ENCODE peak calls at places on chromosomes 5 and 9, in six cellular contexts. R is kidney tubule cell; P is stimulated activated naive B cell treated with anti-CD40 and anti-IgM and Interleukin-4, amounts not matched to agents 10 μg/mL and 1 μg/mL and 100 μg/mL, for 72 hours; U is effector memory CD4-positive, alpha-beta T cell; B is HT-29; G is CD8-positive, alpha-beta T cell. Z is an unnamed sample.

GRCh38 chr9:33167949-33168535 is 906 bp upstream of the B4GALT1 start:
- DNase-seq in R (no peak), P (no peak), U (no peak), B (peak; percentile 5), G (no peak), Z (no peak)

GRCh38 chr5:113147088-113147487 is 170.5 kb downstream of the DCP2 start:
- DNase-seq in R (peak; percentile 12), P (no peak), U (no peak), B (no peak), G (no peak), Z (no peak)

GRCh38 chr9:30410273-30410672 is 1974.2 kb upstream of the ACO1 start:
- DNase-seq in R (no peak), P (no peak), U (no peak), B (no peak), G (no peak), Z (no peak)

GRCh38 chr5:179801304-179802206 is 5.1 kb downstream of the MGAT4B start:
- DNase-seq in R (peak; percentile 58), P (peak; percentile 72), U (peak; percentile 66), B (no peak), G (peak; percentile 80), Z (no peak)

GRCh38 chr5:33206962-33207506 is 233.7 kb upstream of the TARS1 start:
- DNase-seq in R (no peak), P (no peak), U (no peak), B (no peak), G (no peak), Z (no peak)

GRCh38 chr5:40385544-40385943 is 294.2 kb upstream of the PTGER4 start:
- DNase-seq in R (peak; percentile 96), P (no peak), U (no peak), B (no peak), G (no peak), Z (no peak)

GRCh38 chr5:177378884-177379883 is 5.0 kb upstream of the SLC34A1 start:
- DNase-seq in R (peak; percentile 93), P (no peak), U (no peak), B (peak; percentile 74), G (no peak), Z (no peak)

GRCh38 chr5:171783051-171783450 is 2.6 kb upstream of the SMIM23 start:
- DNase-seq in R (no peak), P (no peak), U (no peak), B (no peak), G (no peak), Z (no peak)

GRCh38 chr9:110590816-110591215 is 11.3 kb upstream of the SVEP1 start:
- DNase-seq in R (no peak), P (no peak), U (no peak), B (no peak), G (no peak), Z (no peak)

GRCh38 chr9:37719526-37719925 is 34.1 kb upstream of the TRMT10B start:
- DNase-seq in R (no peak), P (no peak), U (no peak), B (no peak), G (no peak), Z (no peak)

GRCh38 chr5:11909471-11909870 is 5.2 kb upstream of the CTNND2 start:
- DNase-seq in R (no peak), P (no peak), U (no peak), B (no peak), G (no peak), Z (no peak)

GRCh38 chr5:81855576-81855975 is 104.7 kb upstream of the SSBP2 start:
- DNase-seq in R (no peak), P (no peak), U (no peak), B (no peak), G (no peak), Z (no peak)

GRCh38 chr9:26175264-26175663 is 497.0 kb upstream of the TUSC1 start:
- DNase-seq in R (no peak), P (no peak), U (no peak), B (no peak), G (no peak), Z (no peak)

GRCh38 chr9:80556631-80557030 is 984.9 kb downstream of the TLE4 start:
- DNase-seq in R (no peak), P (no peak), U (no peak), B (no peak), G (no peak), Z (no peak)

GRCh38 chr5:146213210-146213838 is 9.9 kb downstream of the RBM27 start:
- DNase-seq in R (peak; percentile 23), P (no peak), U (no peak), B (peak; percentile 54), G (no peak), Z (peak; percentile 85)

GRCh38 chr5:143376911-143377838 is 26.3 kb downstream of the NR3C1 start:
- DNase-seq in R (peak; percentile 85), P (no peak), U (no peak), B (no peak), G (no peak), Z (no peak)

GRCh38 chr9:109497193-109498165 is 628 bp downstream of the PTPN3 start:
- DNase-seq in R (peak; percentile 87), P (no peak), U (no peak), B (peak; percentile 64), G (no peak), Z (peak; percentile 38)

GRCh38 chr9:129328357-129329103 is 150.5 kb upstream of the IER5L start:
- DNase-seq in R (no peak), P (no peak), U (no peak), B (no peak), G (no peak), Z (no peak)

GRCh38 chr5:169139381-169140125 is 161.4 kb downstream of the SLIT3 start:
- DNase-seq in R (peak; percentile 11), P (no peak), U (no peak), B (peak; percentile 87), G (no peak), Z (peak; percentile 52)

GRCh38 chr9:103089357-103089756 is 94.2 kb downstream of the CYLC2 start:
- DNase-seq in R (no peak), P (no peak), U (no peak), B (no peak), G (no peak), Z (no peak)

Z was measured in LoVo.